ENCODE peak calls at places on chromosome 3, in seven cellular contexts. One of them, this sample, is unnamed. For H3K4me1, the result is how much of the 10 kb centered on the place peaks cover.

GRCh38 chr3:58266577-58266976 is 29.0 kb downstream of the ABHD6 start:
- DNase-seq in GM23338: no peak
- DNase-seq in breast epithelium: no peak
- DNase-seq in spleen: no peak
- DNase-seq in K562: no peak
- DNase-seq in HepG2: no peak
- DNase-seq in transverse colon: no peak
- DNase-seq in this sample: no peak

GRCh38 chr3:183698760-183699159 is 1.2 kb downstream of the YEATS2 start:
- DNase-seq in GM23338: peak
- DNase-seq in breast epithelium: no peak
- DNase-seq in spleen: no peak
- DNase-seq in K562: peak
- DNase-seq in HepG2: no peak
- DNase-seq in transverse colon: peak
- DNase-seq in this sample: no peak

GRCh38 chr3:149646181-149646766 is 11.6 kb downstream of the WWTR1 start:
- DNase-seq in GM23338: no peak
- DNase-seq in breast epithelium: no peak
- DNase-seq in spleen: no peak
- DNase-seq in K562: peak
- DNase-seq in HepG2: no peak
- DNase-seq in transverse colon: no peak
- DNase-seq in this sample: no peak

GRCh38 chr3:189340680-189341460 is 169.1 kb downstream of the TPRG1 start:
- DNase-seq in GM23338: peak
- DNase-seq in breast epithelium: no peak
- DNase-seq in spleen: no peak
- DNase-seq in K562: no peak
- DNase-seq in HepG2: peak
- DNase-seq in transverse colon: no peak
- DNase-seq in this sample: no peak

GRCh38 chr3:152524198-152525140 is 255.7 kb downstream of the MBNL1 start:
- DNase-seq in GM23338: peak
- DNase-seq in breast epithelium: no peak
- DNase-seq in spleen: no peak
- DNase-seq in K562: peak
- DNase-seq in HepG2: peak
- DNase-seq in transverse colon: peak
- DNase-seq in this sample: peak

GRCh38 chr3:55527381-55527780 is 40.3 kb upstream of the WNT5A start:
- DNase-seq in GM23338: no peak
- DNase-seq in breast epithelium: no peak
- DNase-seq in spleen: no peak
- DNase-seq in K562: no peak
- DNase-seq in HepG2: no peak
- DNase-seq in transverse colon: no peak
- DNase-seq in this sample: no peak

GRCh38 chr3:154071154-154071553 is 50.0 kb upstream of the ARHGEF26 start:
- DNase-seq in GM23338: no peak
- DNase-seq in breast epithelium: no peak
- DNase-seq in spleen: no peak
- DNase-seq in K562: no peak
- DNase-seq in HepG2: no peak
- DNase-seq in transverse colon: no peak
- DNase-seq in this sample: no peak

GRCh38 chr3:34381243-34381642 is 582.8 kb downstream of the PDCD6IP start:
- DNase-seq in GM23338: no peak
- DNase-seq in breast epithelium: no peak
- DNase-seq in spleen: no peak
- DNase-seq in K562: no peak
- DNase-seq in HepG2: no peak
- DNase-seq in transverse colon: peak
- DNase-seq in this sample: no peak

GRCh38 chr3:7953449-7954015 is 548.1 kb upstream of the LMCD1 start:
- DNase-seq in GM23338: peak
- DNase-seq in breast epithelium: no peak
- DNase-seq in spleen: no peak
- DNase-seq in K562: no peak
- DNase-seq in HepG2: no peak
- DNase-seq in transverse colon: no peak
- DNase-seq in this sample: no peak

GRCh38 chr3:112769624-112770023 is 77.0 kb downstream of the CD200R1L start:
- DNase-seq in GM23338: no peak
- DNase-seq in breast epithelium: no peak
- DNase-seq in spleen: no peak
- DNase-seq in K562: no peak
- DNase-seq in HepG2: no peak
- DNase-seq in transverse colon: no peak
- DNase-seq in this sample: no peak

GRCh38 chr3:101292027-101292426 is 28.3 kb downstream of the IMPG2 start:
- DNase-seq in GM23338: no peak
- DNase-seq in breast epithelium: no peak
- DNase-seq in spleen: no peak
- DNase-seq in K562: no peak
- DNase-seq in HepG2: no peak
- DNase-seq in transverse colon: no peak
- DNase-seq in this sample: no peak

GRCh38 chr3:126664591-126665214 is 9.8 kb upstream of the TXNRD3 start:
- DNase-seq in GM23338: peak
- DNase-seq in breast epithelium: no peak
- DNase-seq in spleen: no peak
- DNase-seq in K562: no peak
- DNase-seq in HepG2: peak
- DNase-seq in transverse colon: no peak
- DNase-seq in this sample: no peak

GRCh38 chr3:31289592-31289991 is 243.1 kb upstream of the STT3B start:
- DNase-seq in GM23338: no peak
- DNase-seq in breast epithelium: no peak
- DNase-seq in spleen: no peak
- DNase-seq in K562: no peak
- DNase-seq in HepG2: no peak
- DNase-seq in transverse colon: no peak
- DNase-seq in this sample: no peak

DNA sequence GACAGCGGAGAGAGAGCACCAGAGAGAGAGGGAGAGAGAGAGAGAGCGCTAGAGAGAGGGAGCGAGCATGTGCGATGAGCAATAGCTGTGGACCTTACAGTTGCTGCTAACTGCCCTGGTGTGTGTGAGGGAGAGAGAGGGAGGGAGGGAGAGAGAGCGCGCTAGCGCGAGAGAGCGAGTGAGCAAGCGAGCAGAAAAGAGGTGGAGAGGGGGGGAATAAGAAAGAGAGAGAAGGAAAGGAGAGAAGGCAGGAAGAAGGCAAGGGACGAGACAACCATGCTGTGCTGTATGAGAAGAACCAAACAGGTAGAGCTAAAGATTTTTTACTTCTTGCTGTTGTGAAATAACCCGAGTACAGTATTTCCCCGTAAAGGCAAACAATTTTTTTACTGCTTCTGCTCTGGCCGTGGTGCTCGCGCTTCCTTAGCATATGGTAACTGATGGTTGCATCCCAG is at the start of gene GAP43:
- DNase-seq in GM23338: peak
- DNase-seq in breast epithelium: no peak
- DNase-seq in spleen: no peak
- DNase-seq in K562: no peak
- DNase-seq in HepG2: peak
- DNase-seq in transverse colon: no peak
- DNase-seq in this sample: no peak
- H3K4me3 ChIP-seq in GM23338: peak
- H3K4me3 ChIP-seq in breast epithelium: peak
- H3K4me3 ChIP-seq in spleen: no peak
- H3K4me3 ChIP-seq in K562: no peak
- H3K4me3 ChIP-seq in HepG2: no peak
- H3K4me3 ChIP-seq in transverse colon: no peak
- H3K4me3 ChIP-seq in this sample: peak

DNA sequence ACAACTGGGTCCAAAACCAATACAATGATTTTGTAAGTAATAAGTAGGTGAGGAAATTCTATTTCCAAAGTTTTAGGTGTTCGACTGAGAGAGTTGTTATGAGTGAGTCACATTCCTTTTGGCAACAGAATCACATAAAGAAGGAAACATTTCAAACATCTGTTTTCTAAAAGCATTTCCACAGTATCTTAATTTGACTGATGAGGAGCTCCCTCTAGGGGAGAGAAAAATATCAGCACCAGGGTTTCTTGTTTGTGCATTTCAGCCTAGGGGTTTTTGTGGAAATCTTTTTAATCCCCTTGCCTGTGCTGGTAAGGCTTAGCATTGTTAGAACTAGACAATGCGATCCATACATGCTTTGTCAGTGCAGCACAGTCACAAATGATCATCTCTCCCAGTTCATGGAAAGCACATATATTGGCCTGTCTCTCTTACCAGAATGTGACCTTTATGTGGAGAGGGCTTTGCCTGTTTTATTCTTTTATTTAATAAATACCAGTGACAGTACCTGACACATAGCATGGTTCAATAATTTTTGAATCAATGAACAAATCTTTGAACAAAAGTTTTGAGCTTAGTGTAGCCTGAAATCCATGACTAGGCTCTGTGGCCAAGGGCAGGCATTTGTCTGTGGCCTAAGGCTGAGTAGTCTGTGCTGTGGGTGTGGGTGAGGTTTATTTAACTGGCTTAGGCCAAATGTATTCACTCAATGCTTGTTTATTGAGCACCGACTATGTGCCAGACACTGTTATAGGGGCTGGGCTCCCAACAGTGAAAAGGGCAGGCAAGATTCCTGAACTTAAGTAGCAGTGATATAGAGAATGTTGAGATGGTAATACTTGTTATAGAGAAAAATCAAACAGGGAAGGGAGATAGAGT is 21.1 kb upstream of the IQCF6 start:
- DNase-seq in GM23338: peak
- DNase-seq in breast epithelium: no peak
- DNase-seq in spleen: no peak
- DNase-seq in K562: peak
- DNase-seq in HepG2: peak
- DNase-seq in transverse colon: no peak
- DNase-seq in this sample: no peak
- H3K4me1 ChIP-seq in GM23338: half or more
- H3K4me1 ChIP-seq in breast epithelium: under half
- H3K4me1 ChIP-seq in spleen: under half
- H3K4me1 ChIP-seq in K562: under half
- H3K4me1 ChIP-seq in HepG2: under half
- H3K4me1 ChIP-seq in transverse colon: under half
- H3K4me1 ChIP-seq in this sample: under half

GRCh38 chr3:50260027-50260941 is 8.7 kb upstream of the SEMA3B start:
- DNase-seq in GM23338: peak
- DNase-seq in breast epithelium: peak
- DNase-seq in spleen: peak
- DNase-seq in K562: peak
- DNase-seq in HepG2: peak
- DNase-seq in transverse colon: peak
- DNase-seq in this sample: peak
- TF ChIP-seq POLR2AphosphoS5 in GM23338: peak
- TF ChIP-seq POLR2AphosphoS5 in breast epithelium: peak
- TF ChIP-seq POLR2AphosphoS5 in spleen: peak
- TF ChIP-seq POLR2AphosphoS5 in K562: peak
- TF ChIP-seq POLR2AphosphoS5 in HepG2: peak
- TF ChIP-seq POLR2AphosphoS5 in transverse colon: peak
- TF ChIP-seq POLR2AphosphoS5 in this sample: peak

DNA sequence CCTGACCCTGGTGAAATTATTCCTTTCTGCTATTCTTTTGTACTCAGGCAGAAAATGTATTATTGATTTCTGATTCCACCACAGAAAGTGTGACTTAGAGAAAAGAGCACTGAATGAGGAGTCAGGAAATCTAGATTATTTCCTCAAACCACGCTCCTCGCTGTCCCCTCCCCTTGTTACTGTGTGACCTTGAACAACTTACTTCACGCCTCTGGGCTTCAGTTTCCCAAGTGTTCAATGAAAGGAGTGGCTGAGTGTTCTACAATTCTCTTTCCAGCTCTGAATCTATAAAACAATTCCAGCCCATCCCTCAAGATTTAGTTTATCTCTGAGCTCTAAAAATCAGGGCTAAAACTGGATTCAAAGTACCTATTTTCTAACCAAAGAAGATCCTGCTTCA is 3.4 kb downstream of the TNIK start:
- DNase-seq in GM23338: no peak
- DNase-seq in breast epithelium: no peak
- DNase-seq in spleen: no peak
- DNase-seq in K562: no peak
- DNase-seq in HepG2: no peak
- DNase-seq in transverse colon: no peak
- DNase-seq in this sample: no peak
- H3K4me3 ChIP-seq in GM23338: peak
- H3K4me3 ChIP-seq in breast epithelium: no peak
- H3K4me3 ChIP-seq in spleen: no peak
- H3K4me3 ChIP-seq in K562: no peak
- H3K4me3 ChIP-seq in HepG2: no peak
- H3K4me3 ChIP-seq in transverse colon: no peak
- H3K4me3 ChIP-seq in this sample: no peak

GRCh38 chr3:63960048-63960711 is 48.0 kb upstream of the SCAANT1 start:
- DNase-seq in GM23338: no peak
- DNase-seq in breast epithelium: no peak
- DNase-seq in spleen: peak
- DNase-seq in K562: peak
- DNase-seq in HepG2: no peak
- DNase-seq in transverse colon: peak
- DNase-seq in this sample: peak
- H3K4me1 ChIP-seq in GM23338: under half
- H3K4me1 ChIP-seq in breast epithelium: under half
- H3K4me1 ChIP-seq in spleen: under half
- H3K4me1 ChIP-seq in K562: under half
- H3K4me1 ChIP-seq in HepG2: under half
- H3K4me1 ChIP-seq in transverse colon: under half
- H3K4me1 ChIP-seq in this sample: under half

DNA sequence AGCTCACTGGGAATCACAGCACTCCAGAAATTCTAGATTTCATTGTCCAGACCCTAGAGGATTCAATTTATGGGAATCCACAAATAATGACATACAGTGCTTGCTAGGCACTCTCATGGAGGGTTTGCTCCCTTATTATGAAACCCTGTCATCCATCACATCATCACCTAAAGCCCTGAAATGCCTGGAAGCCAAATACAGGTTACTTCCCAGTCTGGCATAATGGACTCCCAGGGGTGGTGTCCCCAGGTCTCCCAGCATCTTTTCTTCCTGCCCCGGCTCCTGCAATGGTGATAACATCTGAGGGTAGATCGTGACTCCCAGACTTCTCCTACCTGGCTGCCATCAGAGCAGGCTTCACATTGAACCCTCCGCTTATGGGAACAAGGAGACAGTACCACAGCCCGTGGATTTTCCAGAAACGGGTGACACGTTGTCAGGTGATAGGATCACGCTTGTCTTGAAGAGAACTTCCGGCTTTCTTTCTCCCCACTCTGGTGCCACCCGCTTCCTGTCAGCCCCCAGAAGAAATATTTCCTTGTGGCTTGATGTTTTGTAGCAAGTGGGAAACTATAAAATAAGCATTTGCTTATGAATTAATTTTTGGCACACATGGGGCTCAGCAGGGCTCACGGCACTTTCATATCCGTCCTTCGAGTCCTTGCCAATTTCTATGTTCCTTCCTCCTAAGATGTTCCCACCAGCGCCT is 238.7 kb upstream of the BHLHE40 start:
- DNase-seq in GM23338: no peak
- DNase-seq in breast epithelium: no peak
- DNase-seq in spleen: no peak
- DNase-seq in K562: no peak
- DNase-seq in HepG2: no peak
- DNase-seq in transverse colon: no peak
- DNase-seq in this sample: no peak
- TF ChIP-seq POLR2AphosphoS5 in GM23338: no peak
- TF ChIP-seq POLR2AphosphoS5 in breast epithelium: no peak
- TF ChIP-seq POLR2AphosphoS5 in spleen: no peak
- TF ChIP-seq POLR2AphosphoS5 in K562: no peak
- TF ChIP-seq POLR2AphosphoS5 in HepG2: no peak
- TF ChIP-seq POLR2AphosphoS5 in transverse colon: no peak
- TF ChIP-seq POLR2AphosphoS5 in this sample: no peak

This sample was measured in stomach.